ENCODE peak calls at places on chromosomes 6 and 20, in five cellular contexts. One of them, this sample, is unnamed.

GRCh38 chr20:44247131-44247571 is at the start of gene GDAP1L1:
- DNase-seq in Calu3: peak; percentile 38
- DNase-seq in neural crest cell: peak; percentile 51
- DNase-seq in right cardiac atrium: peak; percentile 61
- DNase-seq in fibroblast of mammary gland: no peak
- DNase-seq in this sample: peak; percentile 90

GRCh38 chr6:3997144-3997770 is 81.7 kb downstream of the FAM217A start:
- DNase-seq in neural crest cell: no peak
- DNase-seq in Calu3: no peak
- DNase-seq in fibroblast of mammary gland: peak; percentile 64
- DNase-seq in right cardiac atrium: no peak
- DNase-seq in this sample: no peak

GRCh38 chr6:16146527-16146955 is 17.7 kb downstream of the MYLIP start:
- DNase-seq in Calu3: no peak
- DNase-seq in fibroblast of mammary gland: no peak
- DNase-seq in right cardiac atrium: peak; percentile 40
- DNase-seq in neural crest cell: no peak
- DNase-seq in this sample: no peak

GRCh38 chr20:62511915-62512610 is 36.3 kb upstream of the GATA5 start:
- DNase-seq in neural crest cell: no peak
- DNase-seq in Calu3: no peak
- DNase-seq in right cardiac atrium: no peak
- DNase-seq in fibroblast of mammary gland: no peak
- DNase-seq in this sample: peak; percentile 78

GRCh38 chr20:59718681-59719080 is 114.3 kb downstream of the PHACTR3 start:
- DNase-seq in right cardiac atrium: no peak
- DNase-seq in fibroblast of mammary gland: no peak
- DNase-seq in Calu3: no peak
- DNase-seq in neural crest cell: no peak
- DNase-seq in this sample: no peak

GRCh38 chr6:34414999-34415858 is 10.6 kb downstream of the RPS10 start:
- DNase-seq in right cardiac atrium: peak; percentile 76
- DNase-seq in neural crest cell: no peak
- DNase-seq in fibroblast of mammary gland: peak; percentile 86
- DNase-seq in Calu3: peak; percentile 72
- DNase-seq in this sample: no peak

GRCh38 chr20:37999526-38000263 is 33.6 kb downstream of the TTI1 start:
- DNase-seq in fibroblast of mammary gland: no peak
- DNase-seq in Calu3: no peak
- DNase-seq in neural crest cell: no peak
- DNase-seq in right cardiac atrium: no peak
- DNase-seq in this sample: no peak

GRCh38 chr6:106051241-106051640 is 34.9 kb upstream of the PRDM1 start:
- DNase-seq in right cardiac atrium: no peak
- DNase-seq in neural crest cell: no peak
- DNase-seq in fibroblast of mammary gland: no peak
- DNase-seq in Calu3: no peak
- DNase-seq in this sample: no peak

GRCh38 chr6:143370972-143371371 is 79.5 kb downstream of the ADAT2 start:
- DNase-seq in fibroblast of mammary gland: no peak
- DNase-seq in right cardiac atrium: no peak
- DNase-seq in Calu3: no peak
- DNase-seq in neural crest cell: no peak
- DNase-seq in this sample: no peak

GRCh38 chr20:31788578-31788977 is 30.6 kb upstream of the MYLK2 start:
- DNase-seq in Calu3: peak; percentile 22
- DNase-seq in right cardiac atrium: no peak
- DNase-seq in fibroblast of mammary gland: peak; percentile 49
- DNase-seq in neural crest cell: no peak
- DNase-seq in this sample: peak; percentile 54

GRCh38 chr6:148846778-148847761 is 100.2 kb downstream of the UST start:
- DNase-seq in fibroblast of mammary gland: peak; percentile 39
- DNase-seq in Calu3: no peak
- DNase-seq in right cardiac atrium: no peak
- DNase-seq in neural crest cell: no peak
- DNase-seq in this sample: no peak

GRCh38 chr6:16750566-16750965 is 10.7 kb downstream of the ATXN1 start:
- DNase-seq in neural crest cell: no peak
- DNase-seq in fibroblast of mammary gland: no peak
- DNase-seq in right cardiac atrium: no peak
- DNase-seq in Calu3: no peak
- DNase-seq in this sample: no peak

GRCh38 chr20:30593572-30593971 is 663.9 kb upstream of the DEFB115 start:
- DNase-seq in right cardiac atrium: no peak
- DNase-seq in fibroblast of mammary gland: no peak
- DNase-seq in neural crest cell: no peak
- DNase-seq in Calu3: no peak
- DNase-seq in this sample: no peak

GRCh38 chr6:127053032-127053908 is 65.2 kb upstream of the RSPO3 start:
- DNase-seq in neural crest cell: no peak
- DNase-seq in Calu3: no peak
- DNase-seq in fibroblast of mammary gland: peak; percentile 19
- DNase-seq in right cardiac atrium: no peak
- DNase-seq in this sample: no peak

GRCh38 chr6:93751969-93752368 is 332.6 kb upstream of the EPHA7 start:
- DNase-seq in Calu3: no peak
- DNase-seq in right cardiac atrium: no peak
- DNase-seq in neural crest cell: no peak
- DNase-seq in fibroblast of mammary gland: peak; percentile 7
- DNase-seq in this sample: no peak

GRCh38 chr6:25027221-25027916 is 91.6 kb upstream of the RIPOR2 start:
- DNase-seq in right cardiac atrium: no peak
- DNase-seq in neural crest cell: no peak
- DNase-seq in Calu3: no peak
- DNase-seq in fibroblast of mammary gland: no peak
- DNase-seq in this sample: no peak

GRCh38 chr6:74087898-74088297 is 391.9 kb downstream of the CD109 start:
- DNase-seq in Calu3: no peak
- DNase-seq in right cardiac atrium: no peak
- DNase-seq in neural crest cell: no peak
- DNase-seq in fibroblast of mammary gland: peak; percentile 48
- DNase-seq in this sample: no peak

This sample was measured in glutamatergic neuron.